ENCODE peak calls at places on chromosome 13, in seven cellular contexts. I is trophoblast cell, D is GM23248, C is PC-3, K is RWPE2, U is neural progenitor cell, E is upper lobe of right lung. G is an unnamed sample. For H3K4me1, the result is how much of the 10 kb centered on the place peaks cover.

GRCh38 chr13:110271313-110271712 is 35.6 kb downstream of the COL4A1 start:
- DNase-seq in I (no peak), D (no peak), C (no peak), K (no peak), U (no peak), E (no peak), G (no peak)

GRCh38 chr13:109095126-109095525 is 465.7 kb downstream of the MYO16 start:
- DNase-seq in I (no peak), D (no peak), C (no peak), K (no peak), U (no peak), E (no peak), G (no peak)

GRCh38 chr13:108276060-108276459 is 6.5 kb downstream of the TNFSF13B start:
- DNase-seq in I (no peak), D (no peak), C (no peak), K (no peak), U (no peak), E (no peak), G (no peak)

GRCh38 chr13:78660130-78660857 is 1.3 kb upstream of the OBI1 start:
- DNase-seq in I (no peak), D (no peak), C (no peak), K (no peak), U (no peak), E (no peak), G (no peak)

GRCh38 chr13:102825400-102825799 is 20.4 kb upstream of the ERCC5 start:
- DNase-seq in I (no peak), D (no peak), C (peak), K (no peak), U (no peak), E (no peak), G (no peak)

GRCh38 chr13:44815507-44816074 is 173.7 kb downstream of the NUFIP1 start:
- DNase-seq in I (peak), D (peak), C (peak), K (peak), U (peak), E (no peak), G (no peak)

GRCh38 chr13:48066310-48066989 is 28.5 kb downstream of the MED4 start:
- DNase-seq in I (no peak), D (peak), C (no peak), K (peak), U (no peak), E (no peak), G (no peak)

GRCh38 chr13:44382635-44383145 is 9.1 kb downstream of the SERP2 start:
- DNase-seq in I (no peak), D (no peak), C (no peak), K (no peak), U (no peak), E (no peak), G (no peak)

GRCh38 chr13:92727118-92727517 is 499.5 kb upstream of the GPC6 start:
- DNase-seq in I (no peak), D (no peak), C (no peak), K (no peak), U (no peak), E (no peak), G (no peak)

GRCh38 chr13:24747248-24748151 is 16.5 kb upstream of the RNF17 start:
- DNase-seq in I (no peak), D (peak), C (no peak), K (no peak), U (peak), E (peak), G (no peak)
- H3K4me3 ChIP-seq in I (peak), D (peak), C (peak), K (peak), U (peak), E (peak), G (no peak)

DNA sequence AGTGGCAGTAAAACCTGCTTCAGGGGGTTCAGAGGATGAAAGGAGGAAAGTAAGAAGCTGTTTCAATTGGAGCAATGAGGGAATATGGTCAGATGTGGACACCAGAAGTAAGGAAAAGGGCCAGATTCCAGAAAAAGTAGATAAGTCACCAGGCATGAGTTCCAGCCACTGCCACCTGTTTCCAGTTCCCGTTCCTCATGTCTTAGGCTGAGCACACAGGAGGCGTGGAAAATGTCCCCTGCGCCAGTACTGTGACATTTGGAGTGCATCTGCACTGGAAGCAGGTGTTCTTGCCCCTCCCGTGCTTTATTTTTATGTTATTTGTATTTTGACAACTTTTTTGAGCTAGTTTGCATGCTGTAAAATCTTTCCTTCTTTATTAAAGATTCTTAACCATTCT is 25.3 kb downstream of the LMO7 start:
- DNase-seq in I (no peak), D (peak), C (no peak), K (no peak), U (no peak), E (no peak), G (no peak)
- H3K27ac ChIP-seq in I (no peak), D (peak), C (no peak), K (no peak), U (no peak), E (no peak), G (no peak)

DNA sequence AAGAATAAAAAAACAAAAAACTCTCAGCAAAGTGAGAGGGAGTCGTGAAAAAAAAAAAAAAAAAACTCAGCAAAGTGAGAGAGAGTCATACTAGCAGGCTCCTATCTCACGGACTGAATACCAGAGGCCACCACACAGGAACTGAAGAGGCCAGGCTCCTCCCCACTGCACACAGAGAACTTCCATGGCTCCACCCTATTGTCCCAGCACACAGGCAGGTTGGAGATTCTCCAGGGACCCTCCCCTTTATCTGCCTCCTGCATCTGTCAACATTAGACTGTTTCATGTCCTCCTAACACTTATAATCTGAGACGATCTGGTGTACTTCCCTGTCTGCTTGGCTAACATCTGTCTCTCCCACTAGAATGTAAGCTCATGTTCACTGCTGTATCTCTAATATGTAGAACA is 37.0 kb upstream of the FARP1 start:
- DNase-seq in I (no peak), D (peak), C (peak), K (no peak), U (no peak), E (no peak), G (no peak)
- H3K4me1 ChIP-seq in I (under half), D (under half), C (under half), K (under half), U (under half), E (under half), G (under half)

GRCh38 chr13:74024314-74024713 is 109.9 kb downstream of the KLF12 start:
- DNase-seq in I (no peak), D (no peak), C (no peak), K (no peak), U (no peak), E (no peak), G (no peak)

GRCh38 chr13:74025369-74025768 is 108.8 kb downstream of the KLF12 start:
- DNase-seq in I (no peak), D (no peak), C (no peak), K (no peak), U (no peak), E (no peak), G (no peak)

GRCh38 chr13:74027161-74027779 is 106.9 kb downstream of the KLF12 start:
- DNase-seq in I (no peak), D (no peak), C (no peak), K (no peak), U (no peak), E (no peak), G (no peak)

GRCh38 chr13:74024856-74025255 is 109.3 kb downstream of the KLF12 start:
- DNase-seq in I (no peak), D (no peak), C (no peak), K (no peak), U (no peak), E (no peak), G (no peak)

DNA sequence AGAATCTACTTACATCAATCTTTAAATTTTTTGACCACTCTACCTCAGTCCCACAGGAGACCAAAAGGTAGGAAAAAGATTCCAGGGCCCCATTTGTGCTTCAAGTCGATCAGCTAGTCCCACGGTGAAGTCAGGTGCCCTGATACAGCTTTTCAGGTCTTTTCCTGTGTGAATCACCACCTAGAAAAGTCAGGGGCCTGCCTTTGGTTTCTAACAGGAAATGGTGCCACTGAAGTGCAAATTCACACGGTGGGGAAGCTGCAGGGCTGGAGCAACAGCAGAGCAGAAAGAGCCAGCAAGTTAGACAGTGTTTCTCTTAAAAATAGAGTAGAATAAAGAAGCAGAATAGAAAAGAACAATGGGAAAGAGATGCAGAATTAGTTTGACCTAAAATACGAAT is 107.5 kb downstream of the KLF12 start:
- DNase-seq in I (no peak), D (no peak), C (peak), K (no peak), U (no peak), E (no peak), G (peak)
- H3K4me3 ChIP-seq in I (no peak), D (no peak), C (no peak), K (no peak), U (no peak), E (no peak), G (peak)

GRCh38 chr13:99380921-99381645 is 73.9 kb upstream of the GPR183 start:
- DNase-seq in I (no peak), D (no peak), C (no peak), K (no peak), U (no peak), E (no peak), G (no peak)

GRCh38 chr13:99384468-99384867 is 77.3 kb upstream of the GPR183 start:
- DNase-seq in I (no peak), D (no peak), C (no peak), K (no peak), U (no peak), E (no peak), G (peak)

GRCh38 chr13:99383511-99383921 is 76.3 kb upstream of the GPR183 start:
- DNase-seq in I (no peak), D (no peak), C (no peak), K (no peak), U (no peak), E (no peak), G (no peak)

GRCh38 chr13:99383946-99384345 is 76.7 kb upstream of the GPR183 start:
- DNase-seq in I (no peak), D (no peak), C (no peak), K (no peak), U (no peak), E (no peak), G (no peak)

GRCh38 chr13:99382428-99383133 is 75.4 kb upstream of the GPR183 start:
- DNase-seq in I (no peak), D (peak), C (no peak), K (no peak), U (no peak), E (no peak), G (peak)
- H3K27ac ChIP-seq in I (no peak), D (no peak), C (no peak), K (no peak), U (no peak), E (no peak), G (peak)

GRCh38 chr13:98478134-98479129 is 98.5 kb downstream of the STK24 start:
- DNase-seq in I (no peak), D (peak), C (peak), K (no peak), U (peak), E (no peak), G (peak)
- H3K4me1 ChIP-seq in I (under half), D (under half), C (under half), K (under half), U (half or more), E (half or more), G (half or more)

GRCh38 chr13:46614582-46614981 is 61.6 kb downstream of the LRCH1 start:
- DNase-seq in I (no peak), D (no peak), C (no peak), K (no peak), U (no peak), E (no peak), G (no peak)

GRCh38 chr13:46617382-46617781 is 64.4 kb downstream of the LRCH1 start:
- DNase-seq in I (peak), D (peak), C (no peak), K (no peak), U (no peak), E (no peak), G (no peak)

GRCh38 chr13:46613409-46614049 is 60.6 kb downstream of the LRCH1 start:
- DNase-seq in I (no peak), D (no peak), C (no peak), K (no peak), U (no peak), E (no peak), G (no peak)

GRCh38 chr13:46617885-46618284 is 64.9 kb downstream of the LRCH1 start:
- DNase-seq in I (peak), D (no peak), C (no peak), K (no peak), U (no peak), E (no peak), G (no peak)

DNA sequence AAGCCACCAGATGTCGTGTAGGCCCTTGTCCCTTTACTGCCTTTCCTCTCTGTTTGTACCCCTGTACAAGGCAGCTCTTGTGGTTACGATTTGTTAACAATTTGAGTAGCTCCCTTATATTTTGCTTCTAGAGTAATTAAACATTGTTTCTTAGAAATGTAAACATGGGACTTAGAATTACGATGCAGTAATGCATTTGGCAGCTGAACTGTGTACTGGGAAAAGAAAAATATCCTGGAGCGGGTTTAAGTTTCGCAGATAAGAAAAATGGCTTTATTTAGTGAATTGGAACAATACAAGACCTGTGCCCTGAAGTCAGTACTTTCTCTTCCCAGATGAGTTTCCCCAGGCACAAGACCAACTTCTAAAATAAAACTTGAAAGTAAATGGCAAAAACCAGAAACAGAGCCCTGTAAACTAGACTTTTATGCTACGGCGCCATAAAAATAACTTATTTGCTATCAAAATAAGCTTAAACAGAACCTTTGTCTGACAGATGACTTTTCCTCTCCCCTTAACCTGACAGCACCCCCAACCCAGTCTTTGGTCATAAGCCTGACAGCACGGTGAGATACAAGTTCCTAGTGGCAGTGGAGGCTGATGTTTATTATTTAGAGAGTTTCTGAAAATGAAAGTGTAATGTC is 63.0 kb downstream of the LRCH1 start:
- DNase-seq in I (no peak), D (peak), C (no peak), K (no peak), U (no peak), E (no peak), G (no peak)
- H3K4me3 ChIP-seq in I (no peak), D (peak), C (no peak), K (no peak), U (no peak), E (peak), G (no peak)

DNA sequence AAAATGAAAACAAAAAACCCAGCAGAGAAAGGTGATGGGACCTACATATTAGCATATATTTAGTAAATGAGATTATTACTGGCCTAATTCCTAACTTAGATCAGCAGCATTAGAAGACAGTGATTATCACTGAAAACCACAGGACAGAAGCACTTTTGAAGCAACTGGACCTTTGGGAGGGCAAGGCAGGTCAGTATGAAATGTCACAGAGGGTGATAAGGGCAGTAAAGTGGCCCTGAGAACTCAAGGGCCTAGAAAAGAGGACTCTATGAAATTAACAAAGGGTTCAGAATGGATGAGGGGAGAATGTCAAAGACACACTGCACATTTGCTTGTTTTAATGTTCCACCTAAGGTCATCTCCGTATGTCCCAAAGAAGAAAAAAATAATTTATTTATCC is 148.7 kb downstream of the VWA8 start:
- DNase-seq in I (no peak), D (no peak), C (no peak), K (no peak), U (no peak), E (no peak), G (no peak)
- H3K27ac ChIP-seq in I (no peak), D (no peak), C (no peak), K (no peak), U (no peak), E (no peak), G (no peak)